ENCODE peak calls at places on chromosomes 6 and 20, in four cellular contexts. O, I, H and F are unnamed samples.
A peak's percentile ranks its signal among the peaks of the same experiment; 100 is the strongest.

GRCh38 chr6:130965657-130966056 is 97.4 kb downstream of the EPB41L2 start:
- DNase-seq in H (no peak), O (no peak), I (no peak), F (no peak)

GRCh38 chr20:40547492-40548129 is 141.4 kb downstream of the MAFB start:
- DNase-seq in O (no peak), H (no peak), I (no peak), F (no peak)

GRCh38 chr6:5706094-5707033 is 300.4 kb downstream of the NRN1 start:
- DNase-seq in I (no peak), H (no peak), O (no peak), F (no peak)

GRCh38 chr20:36628076-36628475 is 17.9 kb downstream of the SLA2 start:
- DNase-seq in O (no peak), I (no peak), H (peak; percentile 60), F (no peak)

GRCh38 chr20:62363920-62364851 is 2.9 kb downstream of the LAMA5 start:
- DNase-seq in I (peak; percentile 50), O (no peak), H (no peak), F (no peak)

GRCh38 chr20:58838174-58838573 is 12.5 kb downstream of the GNAS-AS1 start:
- DNase-seq in O (no peak), I (no peak), H (no peak), F (no peak)

GRCh38 chr6:107991939-107992560 is 34.0 kb upstream of the SEC63 start:
- DNase-seq in H (no peak), I (no peak), O (no peak), F (no peak)

GRCh38 chr6:30837870-30838269 is 46.4 kb upstream of the DDR1 start:
- DNase-seq in H (no peak), O (no peak), I (no peak), F (no peak)

GRCh38 chr6:134176283-134176975 is 124.0 kb upstream of the SLC2A12 start:
- DNase-seq in O (no peak), H (no peak), I (no peak), F (no peak)

GRCh38 chr20:48745330-48745729 is 82.5 kb downstream of the PREX1 start:
- DNase-seq in O (no peak), H (no peak), I (no peak), F (no peak)

GRCh38 chr6:3719462-3720308 is 31.8 kb downstream of the PXDC1 start:
- DNase-seq in H (no peak), I (no peak), O (no peak), F (no peak)

GRCh38 chr6:118580585-118581419 is 32.7 kb downstream of the PLN start:
- DNase-seq in H (peak; percentile 75), I (peak; percentile 40), O (peak; percentile 49), F (peak; percentile 17)

GRCh38 chr6:100460650-100461204 is 4.0 kb downstream of the SIM1 start:
- DNase-seq in H (no peak), I (no peak), O (no peak), F (no peak)

GRCh38 chr6:148997863-148998262 is 251.0 kb downstream of the UST start:
- DNase-seq in H (no peak), I (no peak), O (no peak), F (no peak)

GRCh38 chr6:170177383-170178265 is 113.3 kb downstream of the DLL1 start:
- DNase-seq in O (no peak), I (no peak), H (no peak), F (no peak)

GRCh38 chr6:157264701-157265100 is 58.6 kb downstream of the TMEM242 start:
- DNase-seq in O (no peak), I (no peak), H (no peak), F (no peak)

GRCh38 chr6:11778648-11779307 is at the start of gene ADTRP:
- DNase-seq in I (peak; percentile 64), O (no peak), H (no peak), F (no peak)

GRCh38 chr20:32522775-32523612 is 62.1 kb downstream of the NOL4L start:
- DNase-seq in I (no peak), O (no peak), H (peak; percentile 89), F (no peak)

GRCh38 chr20:8076505-8077498 is 55.3 kb upstream of the PLCB1 start:
- DNase-seq in O (no peak), I (no peak), H (no peak), F (no peak)

GRCh38 chr6:31946370-31946885 is 533 bp downstream of the CFB start:
- DNase-seq in O (no peak), H (no peak), I (no peak), F (no peak)
- H3K27ac ChIP-seq in O (no peak overlapping the region), H (peak overlapping the region; percentile 91), I (no peak overlapping the region), F (no peak overlapping the region)

GRCh38 chr6:109447087-109447486 is 6.6 kb downstream of the SMPD2 start:
- DNase-seq in O (no peak), H (no peak), I (no peak), F (no peak)

GRCh38 chr6:109443425-109443950 is 3.0 kb downstream of the SMPD2 start:
- DNase-seq in I (no peak), H (no peak), O (no peak), F (no peak)

GRCh38 chr6:109446541-109446940 is 6.0 kb downstream of the SMPD2 start:
- DNase-seq in O (no peak), I (no peak), H (no peak), F (no peak)

GRCh38 chr6:109446072-109446471 is 5.5 kb downstream of the SMPD2 start:
- DNase-seq in H (no peak), I (peak; percentile 70), O (no peak), F (no peak)

DNA sequence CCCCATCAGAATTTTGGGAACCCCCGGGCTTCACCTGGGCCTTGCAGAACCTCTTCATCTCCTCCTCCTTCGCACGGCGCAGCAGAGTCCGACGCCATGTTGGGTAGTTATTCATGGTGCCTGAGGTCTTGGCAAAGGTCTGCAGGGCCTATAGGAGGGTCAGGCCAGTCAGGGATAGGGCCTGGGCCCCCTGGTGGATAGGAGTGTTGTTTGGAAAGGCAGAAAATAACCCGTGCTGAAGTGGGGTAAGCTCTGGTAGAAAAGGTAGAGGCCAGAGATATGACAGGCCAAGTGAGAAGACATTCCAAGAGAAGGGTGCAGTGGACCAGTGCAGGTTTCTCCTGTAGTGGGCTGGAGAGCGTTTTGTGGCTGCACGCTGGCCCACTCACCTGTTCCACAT is 4.9 kb downstream of the SMPD2 start:
- DNase-seq in O (no peak), I (peak; percentile 46), H (no peak), F (no peak)
- H3K4me1 ChIP-seq in O (peaks cover 12% of the 10 kb centered on the region), I (peaks cover 18% of the 10 kb centered on the region), H (peaks cover 15% of the 10 kb centered on the region), F (peaks cover 8% of the 10 kb centered on the region)

GRCh38 chr6:33716379-33716778 is 4.9 kb upstream of the UQCC2 start:
- DNase-seq in O (peak; percentile 60), I (no peak), H (no peak), F (no peak)
- TF ChIP-seq TCF7L2 in O (no peak), I (no peak), H (no peak), F (no peak)

GRCh38 chr6:137226682-137227081 is 7.5 kb upstream of the IFNGR1 start:
- DNase-seq in I (no peak), O (no peak), H (no peak), F (no peak)
- H3K27ac ChIP-seq in I (no peak overlapping the region), O (no peak overlapping the region), H (no peak overlapping the region), F (no peak overlapping the region)

GRCh38 chr6:93393554-93394074 is 25.7 kb downstream of the EPHA7 start:
- DNase-seq in O (no peak), H (no peak), I (no peak), F (no peak)
- H3K4me1 ChIP-seq in O (no peaks in the 10 kb centered on the region), H (no peaks in the 10 kb centered on the region), I (no peaks in the 10 kb centered on the region), F (peaks cover 9% of the 10 kb centered on the region)

GRCh38 chr20:60057123-60057865 is 99.1 kb downstream of the CDH26 start:
- DNase-seq in O (peak; percentile 36), H (peak; percentile 66), I (peak; percentile 68), F (peak; percentile 27)
- TF ChIP-seq TCF7L2 in O (no peak), H (no peak), I (no peak), F (peak; percentile 28)

GRCh38 chr6:79599725-79600259 is 31.3 kb upstream of the SH3BGRL2 start:
- DNase-seq in I (peak; percentile 48), O (no peak), H (no peak), F (no peak)
- H3K27ac ChIP-seq in I (peak overlapping the region; percentile 50), O (no peak overlapping the region), H (no peak overlapping the region), F (peak overlapping the region; percentile 95)